ENCODE peak calls at places on chromosomes 13 and 19, in six cellular contexts. One of them, this sample, is unnamed.

GRCh38 chr13:97743946-97744345 is 209.5 kb upstream of the IPO5 start:
- DNase-seq in osteoblast: no peak
- DNase-seq in heart right ventricle: no peak
- DNase-seq in gastrocnemius medialis: no peak
- DNase-seq in lower lobe of right lung: no peak
- DNase-seq in tibial artery: no peak
- DNase-seq in this sample: no peak

GRCh38 chr13:34017231-34017630 is 199.3 kb downstream of the RFC3 start:
- DNase-seq in heart right ventricle: no peak
- DNase-seq in gastrocnemius medialis: no peak
- DNase-seq in osteoblast: no peak
- DNase-seq in lower lobe of right lung: no peak
- DNase-seq in tibial artery: no peak
- DNase-seq in this sample: no peak

GRCh38 chr19:28522545-28522922 is 690.4 kb downstream of the UQCRFS1 start:
- DNase-seq in osteoblast: no peak
- DNase-seq in heart right ventricle: no peak
- DNase-seq in lower lobe of right lung: no peak
- DNase-seq in tibial artery: no peak
- DNase-seq in gastrocnemius medialis: no peak
- DNase-seq in this sample: no peak

GRCh38 chr19:7888145-7888825 is at the start of gene LRRC8E:
- DNase-seq in osteoblast: peak
- DNase-seq in heart right ventricle: no peak
- DNase-seq in gastrocnemius medialis: no peak
- DNase-seq in lower lobe of right lung: peak
- DNase-seq in tibial artery: no peak
- DNase-seq in this sample: no peak

GRCh38 chr13:101289764-101290163 is 126.5 kb downstream of the NALCN start:
- DNase-seq in tibial artery: no peak
- DNase-seq in gastrocnemius medialis: no peak
- DNase-seq in heart right ventricle: no peak
- DNase-seq in osteoblast: peak
- DNase-seq in lower lobe of right lung: no peak
- DNase-seq in this sample: no peak

GRCh38 chr19:15894359-15894758 is 3.5 kb downstream of the CYP4F2 start:
- DNase-seq in gastrocnemius medialis: no peak
- DNase-seq in lower lobe of right lung: no peak
- DNase-seq in heart right ventricle: no peak
- DNase-seq in osteoblast: no peak
- DNase-seq in tibial artery: no peak
- DNase-seq in this sample: no peak

GRCh38 chr19:50686310-50687032 is 33.1 kb downstream of the SHANK1 start:
- DNase-seq in lower lobe of right lung: no peak
- DNase-seq in heart right ventricle: no peak
- DNase-seq in osteoblast: no peak
- DNase-seq in tibial artery: no peak
- DNase-seq in gastrocnemius medialis: no peak
- DNase-seq in this sample: no peak

GRCh38 chr19:48390188-48391099 is 907 bp downstream of the KDELR1 start:
- DNase-seq in osteoblast: peak
- DNase-seq in tibial artery: peak
- DNase-seq in lower lobe of right lung: peak
- DNase-seq in heart right ventricle: peak
- DNase-seq in gastrocnemius medialis: no peak
- DNase-seq in this sample: peak

GRCh38 chr19:4278460-4278901 is 585 bp upstream of the SHD start:
- DNase-seq in osteoblast: peak
- DNase-seq in tibial artery: no peak
- DNase-seq in heart right ventricle: no peak
- DNase-seq in gastrocnemius medialis: no peak
- DNase-seq in lower lobe of right lung: no peak
- DNase-seq in this sample: no peak

GRCh38 chr13:44141725-44142539 is 231.7 kb upstream of the SERP2 start:
- DNase-seq in osteoblast: peak
- DNase-seq in gastrocnemius medialis: peak
- DNase-seq in lower lobe of right lung: peak
- DNase-seq in heart right ventricle: peak
- DNase-seq in tibial artery: peak
- DNase-seq in this sample: peak

GRCh38 chr19:3968556-3969434 is 2.1 kb downstream of the DAPK3 start:
- DNase-seq in gastrocnemius medialis: peak
- DNase-seq in lower lobe of right lung: peak
- DNase-seq in tibial artery: peak
- DNase-seq in osteoblast: peak
- DNase-seq in heart right ventricle: peak
- DNase-seq in this sample: peak

GRCh38 chr19:48560095-48560530 is 8.1 kb downstream of the SULT2B1 start:
- DNase-seq in tibial artery: no peak
- DNase-seq in lower lobe of right lung: no peak
- DNase-seq in heart right ventricle: no peak
- DNase-seq in gastrocnemius medialis: no peak
- DNase-seq in osteoblast: no peak
- DNase-seq in this sample: no peak

GRCh38 chr19:2034729-2035589 is 16.1 kb downstream of the MKNK2 start:
- DNase-seq in gastrocnemius medialis: no peak
- DNase-seq in heart right ventricle: no peak
- DNase-seq in osteoblast: peak
- DNase-seq in tibial artery: no peak
- DNase-seq in lower lobe of right lung: peak
- DNase-seq in this sample: peak

GRCh38 chr19:11657307-11657706 is 60.0 kb downstream of the ZNF627 start:
- DNase-seq in osteoblast: no peak
- DNase-seq in heart right ventricle: no peak
- DNase-seq in tibial artery: no peak
- DNase-seq in lower lobe of right lung: no peak
- DNase-seq in gastrocnemius medialis: no peak
- DNase-seq in this sample: no peak

GRCh38 chr13:80528733-80529132 is 187.8 kb upstream of the SPRY2 start:
- DNase-seq in osteoblast: no peak
- DNase-seq in gastrocnemius medialis: no peak
- DNase-seq in tibial artery: no peak
- DNase-seq in lower lobe of right lung: no peak
- DNase-seq in heart right ventricle: no peak
- DNase-seq in this sample: no peak

GRCh38 chr19:1235625-1236538 is 1.9 kb downstream of the CBARP start:
- DNase-seq in gastrocnemius medialis: no peak
- DNase-seq in lower lobe of right lung: no peak
- DNase-seq in osteoblast: peak
- DNase-seq in heart right ventricle: no peak
- DNase-seq in tibial artery: no peak
- DNase-seq in this sample: no peak

GRCh38 chr13:32894589-32895001 is 121.6 kb upstream of the KL start:
- DNase-seq in tibial artery: no peak
- DNase-seq in heart right ventricle: no peak
- DNase-seq in gastrocnemius medialis: no peak
- DNase-seq in osteoblast: no peak
- DNase-seq in lower lobe of right lung: no peak
- DNase-seq in this sample: no peak

GRCh38 chr19:3687774-3688706 is 12.2 kb downstream of the PIP5K1C start:
- DNase-seq in osteoblast: peak
- DNase-seq in lower lobe of right lung: peak
- DNase-seq in gastrocnemius medialis: no peak
- DNase-seq in tibial artery: no peak
- DNase-seq in heart right ventricle: no peak
- DNase-seq in this sample: no peak

GRCh38 chr13:97653741-97654140 is 219.8 kb downstream of the RAP2A start:
- DNase-seq in osteoblast: no peak
- DNase-seq in lower lobe of right lung: no peak
- DNase-seq in tibial artery: no peak
- DNase-seq in gastrocnemius medialis: no peak
- DNase-seq in heart right ventricle: no peak
- DNase-seq in this sample: no peak

GRCh38 chr19:7869910-7870511 is 4.2 kb downstream of the PRR36 start:
- DNase-seq in osteoblast: peak
- DNase-seq in tibial artery: no peak
- DNase-seq in lower lobe of right lung: peak
- DNase-seq in gastrocnemius medialis: no peak
- DNase-seq in heart right ventricle: peak
- DNase-seq in this sample: peak

GRCh38 chr13:113724016-113724758 is 34.8 kb upstream of the TMEM255B start:
- DNase-seq in heart right ventricle: no peak
- DNase-seq in lower lobe of right lung: peak
- DNase-seq in gastrocnemius medialis: no peak
- DNase-seq in tibial artery: no peak
- DNase-seq in osteoblast: no peak
- DNase-seq in this sample: no peak

GRCh38 chr19:42286349-42287016 is 15.4 kb upstream of the PRR19 start:
- DNase-seq in gastrocnemius medialis: no peak
- DNase-seq in heart right ventricle: peak
- DNase-seq in lower lobe of right lung: no peak
- DNase-seq in tibial artery: no peak
- DNase-seq in osteoblast: peak
- DNase-seq in this sample: no peak

DNA sequence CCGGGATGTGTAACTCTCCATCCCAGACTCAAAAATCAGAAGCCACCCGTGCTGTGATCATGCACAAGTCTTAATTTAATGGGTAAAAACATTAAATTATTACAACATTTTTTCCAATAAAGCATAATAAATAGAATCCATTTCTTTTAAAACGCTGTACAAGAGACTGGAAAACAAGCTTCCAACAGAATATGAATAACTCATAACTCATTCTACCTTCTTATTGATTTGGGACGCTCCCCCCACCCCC is 523 bp upstream of the KRI1 start:
- DNase-seq in tibial artery: no peak
- DNase-seq in lower lobe of right lung: no peak
- DNase-seq in osteoblast: no peak
- DNase-seq in gastrocnemius medialis: no peak
- DNase-seq in heart right ventricle: no peak
- DNase-seq in this sample: no peak
- H3K27ac ChIP-seq in tibial artery: peak
- H3K27ac ChIP-seq in lower lobe of right lung: peak
- H3K27ac ChIP-seq in osteoblast: peak
- H3K27ac ChIP-seq in gastrocnemius medialis: peak
- H3K27ac ChIP-seq in heart right ventricle: peak
- H3K27ac ChIP-seq in this sample: peak

DNA sequence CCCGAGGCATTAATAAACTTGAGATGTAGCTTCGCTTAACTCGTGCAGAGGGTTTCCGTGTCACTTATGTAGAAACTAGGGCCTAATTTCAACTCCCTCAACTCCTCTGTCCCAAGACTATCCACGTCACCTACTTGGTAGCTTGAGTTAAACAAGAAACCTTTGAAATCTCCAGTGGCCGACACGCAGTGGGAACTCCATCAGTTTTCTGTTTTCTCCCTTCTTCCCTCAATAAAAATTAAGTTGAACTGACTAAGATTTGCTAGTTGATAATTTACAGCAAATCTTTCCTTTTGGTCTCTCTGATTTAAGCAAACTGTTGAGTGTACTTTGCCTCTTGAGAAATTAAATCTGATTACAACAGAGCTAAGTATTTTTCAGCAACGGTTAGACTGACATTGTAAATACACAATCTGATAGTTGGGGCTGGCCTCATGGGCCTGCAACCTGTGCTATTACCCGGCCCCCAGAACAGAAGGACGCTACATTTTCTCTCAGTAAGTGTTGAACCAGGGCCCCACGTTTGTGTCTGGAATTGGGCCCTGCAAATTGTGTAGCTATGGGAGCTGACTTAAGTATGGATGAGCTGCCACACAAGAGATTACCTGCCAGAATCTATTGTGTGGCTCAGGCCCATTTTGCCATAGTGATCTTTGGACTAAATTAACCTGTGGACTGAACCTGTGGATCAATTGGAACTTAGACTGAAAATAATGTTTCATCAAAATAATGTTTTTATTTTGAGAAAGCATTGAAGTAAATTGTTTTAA is 692 bp upstream of the ESD start:
- DNase-seq in gastrocnemius medialis: no peak
- DNase-seq in heart right ventricle: no peak
- DNase-seq in lower lobe of right lung: no peak
- DNase-seq in osteoblast: no peak
- DNase-seq in tibial artery: no peak
- DNase-seq in this sample: no peak
- H3K27ac ChIP-seq in gastrocnemius medialis: peak
- H3K27ac ChIP-seq in heart right ventricle: peak
- H3K27ac ChIP-seq in lower lobe of right lung: peak
- H3K27ac ChIP-seq in osteoblast: peak
- H3K27ac ChIP-seq in tibial artery: peak
- H3K27ac ChIP-seq in this sample: peak

GRCh38 chr13:51237887-51238286 is 15.7 kb downstream of the FAM124A start:
- DNase-seq in osteoblast: no peak
- DNase-seq in tibial artery: no peak
- DNase-seq in gastrocnemius medialis: no peak
- DNase-seq in heart right ventricle: no peak
- DNase-seq in lower lobe of right lung: no peak
- DNase-seq in this sample: no peak

GRCh38 chr13:51240888-51241475 is 18.8 kb downstream of the FAM124A start:
- DNase-seq in lower lobe of right lung: no peak
- DNase-seq in osteoblast: no peak
- DNase-seq in heart right ventricle: no peak
- DNase-seq in gastrocnemius medialis: no peak
- DNase-seq in tibial artery: no peak
- DNase-seq in this sample: no peak

GRCh38 chr13:51241720-51242119 is 19.5 kb downstream of the FAM124A start:
- DNase-seq in lower lobe of right lung: no peak
- DNase-seq in gastrocnemius medialis: no peak
- DNase-seq in tibial artery: no peak
- DNase-seq in osteoblast: no peak
- DNase-seq in heart right ventricle: no peak
- DNase-seq in this sample: no peak

GRCh38 chr13:51243227-51243626 is 21.0 kb downstream of the FAM124A start:
- DNase-seq in gastrocnemius medialis: no peak
- DNase-seq in osteoblast: no peak
- DNase-seq in lower lobe of right lung: no peak
- DNase-seq in tibial artery: no peak
- DNase-seq in heart right ventricle: no peak
- DNase-seq in this sample: no peak

DNA sequence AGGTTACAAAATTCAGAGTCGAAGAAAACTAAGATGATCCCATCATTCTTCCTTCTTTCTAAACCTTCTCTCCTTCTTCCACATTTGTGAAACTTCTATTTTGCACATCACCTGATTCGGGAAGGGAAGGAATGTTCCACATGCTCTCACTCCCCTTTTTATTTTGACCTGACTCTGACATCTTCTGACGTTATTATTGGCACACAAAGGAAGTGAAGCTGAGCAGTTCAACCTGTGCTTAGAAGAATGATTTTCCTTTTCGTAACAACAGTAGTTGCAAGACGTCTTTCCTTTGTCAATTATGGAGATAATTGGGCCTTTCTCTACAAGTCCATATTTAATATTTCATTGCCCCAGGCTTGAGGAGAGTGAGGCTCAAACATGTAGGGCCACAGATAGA is 18.0 kb downstream of the FAM124A start:
- DNase-seq in gastrocnemius medialis: no peak
- DNase-seq in heart right ventricle: no peak
- DNase-seq in tibial artery: no peak
- DNase-seq in lower lobe of right lung: no peak
- DNase-seq in osteoblast: no peak
- DNase-seq in this sample: no peak
- H3K27ac ChIP-seq in gastrocnemius medialis: no peak
- H3K27ac ChIP-seq in heart right ventricle: no peak
- H3K27ac ChIP-seq in tibial artery: no peak
- H3K27ac ChIP-seq in lower lobe of right lung: no peak
- H3K27ac ChIP-seq in osteoblast: no peak
- H3K27ac ChIP-seq in this sample: no peak

DNA sequence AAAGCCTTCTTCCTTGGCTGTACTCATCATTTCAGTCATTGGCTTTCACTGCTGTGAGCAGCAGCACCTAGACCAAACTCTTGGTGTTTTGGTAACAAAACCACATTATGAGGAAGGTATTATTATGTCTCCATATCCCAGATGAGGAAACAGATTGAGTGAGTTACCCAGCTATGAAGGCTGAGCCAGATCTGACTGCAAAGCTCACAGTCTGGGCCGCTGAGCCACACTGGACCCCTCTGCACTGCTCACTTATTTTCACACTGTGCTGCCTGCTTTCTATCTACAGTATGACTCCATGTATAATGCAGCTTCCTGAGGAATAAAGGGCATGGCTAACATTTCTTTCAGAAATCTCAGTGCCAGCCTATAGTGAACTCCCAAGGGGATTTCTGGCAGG is 24.5 kb downstream of the CRYL1 start:
- DNase-seq in tibial artery: no peak
- DNase-seq in lower lobe of right lung: no peak
- DNase-seq in heart right ventricle: no peak
- DNase-seq in osteoblast: no peak
- DNase-seq in gastrocnemius medialis: no peak
- DNase-seq in this sample: no peak
- H3K27ac ChIP-seq in tibial artery: no peak
- H3K27ac ChIP-seq in lower lobe of right lung: no peak
- H3K27ac ChIP-seq in heart right ventricle: no peak
- H3K27ac ChIP-seq in osteoblast: no peak
- H3K27ac ChIP-seq in gastrocnemius medialis: no peak
- H3K27ac ChIP-seq in this sample: no peak